ENCODE peak calls at places on chromosomes 11 and 22, in six cellular contexts. K is globus pallidus; F is esophagus squamous epithelium; Q is kidney; M is fibroblast of mammary gland; D is naive thymus-derived CD8-positive, alpha-beta T cell. Z is an unnamed sample.

GRCh38 chr22:19871845-19872778 is 17.4 kb upstream of the GNB1L start:
- DNase-seq in D (no peak), K (no peak), M (no peak), F (no peak), Q (peak; percentile 70), Z (no peak)

GRCh38 chr11:88508808-88509581 is 171.5 kb upstream of the CTSC start:
- DNase-seq in M (peak; percentile 22), D (no peak), F (no peak), K (no peak), Q (peak; percentile 80), Z (peak; percentile 18)

GRCh38 chr11:12810497-12810896 is 136.3 kb downstream of the TEAD1 start:
- DNase-seq in M (peak; percentile 72), Q (no peak), D (no peak), F (no peak), K (no peak), Z (peak; percentile 77)

GRCh38 chr11:113675565-113675964 is 30.5 kb downstream of the TMPRSS5 start:
- DNase-seq in F (no peak), Q (no peak), M (peak; percentile 44), K (no peak), D (no peak), Z (no peak)

GRCh38 chr22:49274754-49275380 is 552.8 kb downstream of the BRD1 start:
- DNase-seq in D (no peak), M (no peak), Q (no peak), K (no peak), F (no peak), Z (no peak)

GRCh38 chr22:20520093-20520511 is 12.7 kb downstream of the MED15 start:
- DNase-seq in K (no peak), F (no peak), D (no peak), M (peak; percentile 87), Q (peak; percentile 43), Z (peak; percentile 79)

GRCh38 chr11:79021601-79022000 is 419.2 kb downstream of the TENM4 start:
- DNase-seq in K (no peak), D (no peak), Q (no peak), M (no peak), F (no peak), Z (no peak)

GRCh38 chr11:99015634-99016454 is 4.9 kb upstream of the CNTN5 start:
- DNase-seq in M (peak; percentile 56), F (no peak), D (no peak), Q (no peak), K (peak; percentile 37), Z (peak; percentile 50)

GRCh38 chr22:24505337-24505736 is 10.2 kb downstream of the UPB1 start:
- DNase-seq in M (peak; percentile 40), F (no peak), Q (no peak), K (no peak), D (no peak), Z (no peak)

Z was measured in iris pigment epithelial cell.